ENCODE peak calls at places on chromosomes 12 and 14, in nine cellular contexts. One of them, this sample, is unnamed.

GRCh38 chr12:126384029-126384564 is 1318.9 kb downstream of the AACS start:
- DNase-seq in bronchial epithelial cell: no peak
- DNase-seq in stimulated activated CD4-positive, alpha-beta T cell treated with anti-CD3 and anti-CD28 coated beads, TNF-alpha, amount 100 ng/mL, for 1 hour: no peak
- DNase-seq in GM18507: no peak
- DNase-seq in GM13977: no peak
- DNase-seq in HFF-Myc: no peak
- DNase-seq in HT1080: no peak
- DNase-seq in germinal center: no peak
- DNase-seq in NCI-H2081: peak; percentile 85
- DNase-seq in this sample: no peak

GRCh38 chr14:85333313-85333712 is 196.6 kb upstream of the FLRT2 start:
- DNase-seq in bronchial epithelial cell: peak; percentile 75
- DNase-seq in stimulated activated CD4-positive, alpha-beta T cell treated with anti-CD3 and anti-CD28 coated beads, TNF-alpha, amount 100 ng/mL, for 1 hour: no peak
- DNase-seq in GM18507: no peak
- DNase-seq in GM13977: no peak
- DNase-seq in HFF-Myc: peak; percentile 76
- DNase-seq in HT1080: peak; percentile 84
- DNase-seq in germinal center: no peak
- DNase-seq in NCI-H2081: peak; percentile 5
- DNase-seq in this sample: no peak

GRCh38 chr14:104731249-104731924 is 7.4 kb downstream of the ADSS1 start:
- DNase-seq in bronchial epithelial cell: no peak
- DNase-seq in stimulated activated CD4-positive, alpha-beta T cell treated with anti-CD3 and anti-CD28 coated beads, TNF-alpha, amount 100 ng/mL, for 1 hour: no peak
- DNase-seq in GM18507: no peak
- DNase-seq in GM13977: no peak
- DNase-seq in HFF-Myc: no peak
- DNase-seq in HT1080: no peak
- DNase-seq in germinal center: no peak
- DNase-seq in NCI-H2081: no peak
- DNase-seq in this sample: no peak

GRCh38 chr12:43836455-43836989 is 641 bp downstream of the TMEM117 start:
- DNase-seq in bronchial epithelial cell: peak; percentile 22
- DNase-seq in stimulated activated CD4-positive, alpha-beta T cell treated with anti-CD3 and anti-CD28 coated beads, TNF-alpha, amount 100 ng/mL, for 1 hour: no peak
- DNase-seq in GM18507: no peak
- DNase-seq in GM13977: no peak
- DNase-seq in HFF-Myc: no peak
- DNase-seq in HT1080: peak; percentile 10
- DNase-seq in germinal center: no peak
- DNase-seq in NCI-H2081: peak; percentile 37
- DNase-seq in this sample: peak; percentile 28

GRCh38 chr14:53032161-53032803 is 81.4 kb upstream of the FERMT2 start:
- DNase-seq in bronchial epithelial cell: peak; percentile 77
- DNase-seq in stimulated activated CD4-positive, alpha-beta T cell treated with anti-CD3 and anti-CD28 coated beads, TNF-alpha, amount 100 ng/mL, for 1 hour: no peak
- DNase-seq in GM18507: no peak
- DNase-seq in GM13977: no peak
- DNase-seq in HFF-Myc: peak; percentile 67
- DNase-seq in HT1080: peak; percentile 78
- DNase-seq in germinal center: no peak
- DNase-seq in NCI-H2081: no peak
- DNase-seq in this sample: peak; percentile 58

GRCh38 chr14:74843653-74844052 is 32.3 kb downstream of the PROX2 start:
- DNase-seq in bronchial epithelial cell: no peak
- DNase-seq in stimulated activated CD4-positive, alpha-beta T cell treated with anti-CD3 and anti-CD28 coated beads, TNF-alpha, amount 100 ng/mL, for 1 hour: no peak
- DNase-seq in GM18507: no peak
- DNase-seq in GM13977: no peak
- DNase-seq in HFF-Myc: peak; percentile 83
- DNase-seq in HT1080: no peak
- DNase-seq in germinal center: no peak
- DNase-seq in NCI-H2081: no peak
- DNase-seq in this sample: no peak

GRCh38 chr14:23727566-23728335 is 91.6 kb downstream of the DHRS2 start:
- DNase-seq in bronchial epithelial cell: peak; percentile 73
- DNase-seq in stimulated activated CD4-positive, alpha-beta T cell treated with anti-CD3 and anti-CD28 coated beads, TNF-alpha, amount 100 ng/mL, for 1 hour: no peak
- DNase-seq in GM18507: no peak
- DNase-seq in GM13977: peak; percentile 63
- DNase-seq in HFF-Myc: peak; percentile 20
- DNase-seq in HT1080: peak; percentile 47
- DNase-seq in germinal center: peak; percentile 20
- DNase-seq in NCI-H2081: peak; percentile 8
- DNase-seq in this sample: peak; percentile 53

GRCh38 chr12:113292091-113292490 is 42.8 kb downstream of the SLC8B1 start:
- DNase-seq in bronchial epithelial cell: peak; percentile 24
- DNase-seq in stimulated activated CD4-positive, alpha-beta T cell treated with anti-CD3 and anti-CD28 coated beads, TNF-alpha, amount 100 ng/mL, for 1 hour: no peak
- DNase-seq in GM18507: no peak
- DNase-seq in GM13977: no peak
- DNase-seq in HFF-Myc: no peak
- DNase-seq in HT1080: no peak
- DNase-seq in germinal center: no peak
- DNase-seq in NCI-H2081: no peak
- DNase-seq in this sample: no peak

GRCh38 chr14:52527052-52527451 is 25.3 kb downstream of the TXNDC16 start:
- DNase-seq in bronchial epithelial cell: no peak
- DNase-seq in stimulated activated CD4-positive, alpha-beta T cell treated with anti-CD3 and anti-CD28 coated beads, TNF-alpha, amount 100 ng/mL, for 1 hour: no peak
- DNase-seq in GM18507: no peak
- DNase-seq in GM13977: no peak
- DNase-seq in HFF-Myc: no peak
- DNase-seq in HT1080: no peak
- DNase-seq in germinal center: no peak
- DNase-seq in NCI-H2081: no peak
- DNase-seq in this sample: no peak

GRCh38 chr12:66405395-66405794 is 103.1 kb downstream of the HELB start:
- DNase-seq in bronchial epithelial cell: peak; percentile 77
- DNase-seq in stimulated activated CD4-positive, alpha-beta T cell treated with anti-CD3 and anti-CD28 coated beads, TNF-alpha, amount 100 ng/mL, for 1 hour: no peak
- DNase-seq in GM18507: no peak
- DNase-seq in GM13977: no peak
- DNase-seq in HFF-Myc: no peak
- DNase-seq in HT1080: peak; percentile 80
- DNase-seq in germinal center: no peak
- DNase-seq in NCI-H2081: no peak
- DNase-seq in this sample: no peak

GRCh38 chr12:19084547-19084946 is 45.0 kb upstream of the PLEKHA5 start:
- DNase-seq in bronchial epithelial cell: no peak
- DNase-seq in stimulated activated CD4-positive, alpha-beta T cell treated with anti-CD3 and anti-CD28 coated beads, TNF-alpha, amount 100 ng/mL, for 1 hour: no peak
- DNase-seq in GM18507: no peak
- DNase-seq in GM13977: no peak
- DNase-seq in HFF-Myc: no peak
- DNase-seq in HT1080: no peak
- DNase-seq in germinal center: no peak
- DNase-seq in NCI-H2081: no peak
- DNase-seq in this sample: no peak

GRCh38 chr14:53127832-53128231 is 25.3 kb downstream of the DDHD1 start:
- DNase-seq in bronchial epithelial cell: no peak
- DNase-seq in stimulated activated CD4-positive, alpha-beta T cell treated with anti-CD3 and anti-CD28 coated beads, TNF-alpha, amount 100 ng/mL, for 1 hour: no peak
- DNase-seq in GM18507: no peak
- DNase-seq in GM13977: no peak
- DNase-seq in HFF-Myc: no peak
- DNase-seq in HT1080: no peak
- DNase-seq in germinal center: no peak
- DNase-seq in NCI-H2081: no peak
- DNase-seq in this sample: no peak

GRCh38 chr14:105315941-105316562 is 1.5 kb downstream of the PACS2 start:
- DNase-seq in bronchial epithelial cell: no peak
- DNase-seq in stimulated activated CD4-positive, alpha-beta T cell treated with anti-CD3 and anti-CD28 coated beads, TNF-alpha, amount 100 ng/mL, for 1 hour: no peak
- DNase-seq in GM18507: no peak
- DNase-seq in GM13977: no peak
- DNase-seq in HFF-Myc: no peak
- DNase-seq in HT1080: peak; percentile 37
- DNase-seq in germinal center: no peak
- DNase-seq in NCI-H2081: no peak
- DNase-seq in this sample: no peak

GRCh38 chr14:97456958-97457357 is 659.8 kb downstream of the VRK1 start:
- DNase-seq in bronchial epithelial cell: peak; percentile 17
- DNase-seq in stimulated activated CD4-positive, alpha-beta T cell treated with anti-CD3 and anti-CD28 coated beads, TNF-alpha, amount 100 ng/mL, for 1 hour: peak; percentile 46
- DNase-seq in GM18507: no peak
- DNase-seq in GM13977: no peak
- DNase-seq in HFF-Myc: no peak
- DNase-seq in HT1080: peak; percentile 57
- DNase-seq in germinal center: no peak
- DNase-seq in NCI-H2081: no peak
- DNase-seq in this sample: no peak

GRCh38 chr12:101925352-101925751 is 48.0 kb downstream of the DRAM1 start:
- DNase-seq in bronchial epithelial cell: peak; percentile 78
- DNase-seq in stimulated activated CD4-positive, alpha-beta T cell treated with anti-CD3 and anti-CD28 coated beads, TNF-alpha, amount 100 ng/mL, for 1 hour: no peak
- DNase-seq in GM18507: no peak
- DNase-seq in GM13977: no peak
- DNase-seq in HFF-Myc: peak; percentile 66
- DNase-seq in HT1080: peak; percentile 78
- DNase-seq in germinal center: no peak
- DNase-seq in NCI-H2081: no peak
- DNase-seq in this sample: peak; percentile 13

GRCh38 chr12:14910090-14910915 is 24.6 kb upstream of the MGP start:
- DNase-seq in bronchial epithelial cell: peak; percentile 89
- DNase-seq in stimulated activated CD4-positive, alpha-beta T cell treated with anti-CD3 and anti-CD28 coated beads, TNF-alpha, amount 100 ng/mL, for 1 hour: no peak
- DNase-seq in GM18507: no peak
- DNase-seq in GM13977: no peak
- DNase-seq in HFF-Myc: no peak
- DNase-seq in HT1080: peak; percentile 90
- DNase-seq in germinal center: no peak
- DNase-seq in NCI-H2081: no peak
- DNase-seq in this sample: no peak

GRCh38 chr12:121295123-121295745 is 1.3 kb downstream of the CAMKK2 start:
- DNase-seq in bronchial epithelial cell: no peak
- DNase-seq in stimulated activated CD4-positive, alpha-beta T cell treated with anti-CD3 and anti-CD28 coated beads, TNF-alpha, amount 100 ng/mL, for 1 hour: no peak
- DNase-seq in GM18507: no peak
- DNase-seq in GM13977: no peak
- DNase-seq in HFF-Myc: no peak
- DNase-seq in HT1080: no peak
- DNase-seq in germinal center: no peak
- DNase-seq in NCI-H2081: peak; percentile 41
- DNase-seq in this sample: no peak

GRCh38 chr14:104143521-104144452 is 5.4 kb downstream of the KIF26A start:
- DNase-seq in bronchial epithelial cell: no peak
- DNase-seq in stimulated activated CD4-positive, alpha-beta T cell treated with anti-CD3 and anti-CD28 coated beads, TNF-alpha, amount 100 ng/mL, for 1 hour: no peak
- DNase-seq in GM18507: no peak
- DNase-seq in GM13977: no peak
- DNase-seq in HFF-Myc: no peak
- DNase-seq in HT1080: no peak
- DNase-seq in germinal center: no peak
- DNase-seq in NCI-H2081: no peak
- DNase-seq in this sample: no peak

GRCh38 chr14:76937181-76938091 is 91.1 kb downstream of the IRF2BPL start:
- DNase-seq in bronchial epithelial cell: no peak
- DNase-seq in stimulated activated CD4-positive, alpha-beta T cell treated with anti-CD3 and anti-CD28 coated beads, TNF-alpha, amount 100 ng/mL, for 1 hour: no peak
- DNase-seq in GM18507: no peak
- DNase-seq in GM13977: no peak
- DNase-seq in HFF-Myc: no peak
- DNase-seq in HT1080: peak; percentile 40
- DNase-seq in germinal center: no peak
- DNase-seq in NCI-H2081: peak; percentile 37
- DNase-seq in this sample: peak; percentile 72

GRCh38 chr14:100389497-100390104 is 66.5 kb downstream of the SLC25A47 start:
- DNase-seq in bronchial epithelial cell: no peak
- DNase-seq in stimulated activated CD4-positive, alpha-beta T cell treated with anti-CD3 and anti-CD28 coated beads, TNF-alpha, amount 100 ng/mL, for 1 hour: no peak
- DNase-seq in GM18507: no peak
- DNase-seq in GM13977: no peak
- DNase-seq in HFF-Myc: no peak
- DNase-seq in HT1080: no peak
- DNase-seq in germinal center: no peak
- DNase-seq in NCI-H2081: no peak
- DNase-seq in this sample: no peak

GRCh38 chr14:93734086-93734822 is 54.0 kb downstream of the PRIMA1 start:
- DNase-seq in bronchial epithelial cell: no peak
- DNase-seq in stimulated activated CD4-positive, alpha-beta T cell treated with anti-CD3 and anti-CD28 coated beads, TNF-alpha, amount 100 ng/mL, for 1 hour: no peak
- DNase-seq in GM18507: no peak
- DNase-seq in GM13977: peak; percentile 45
- DNase-seq in HFF-Myc: no peak
- DNase-seq in HT1080: no peak
- DNase-seq in germinal center: peak; percentile 40
- DNase-seq in NCI-H2081: no peak
- DNase-seq in this sample: no peak

GRCh38 chr12:47317182-47317915 is 237.6 kb upstream of the AMIGO2 start:
- DNase-seq in bronchial epithelial cell: no peak
- DNase-seq in stimulated activated CD4-positive, alpha-beta T cell treated with anti-CD3 and anti-CD28 coated beads, TNF-alpha, amount 100 ng/mL, for 1 hour: no peak
- DNase-seq in GM18507: no peak
- DNase-seq in GM13977: no peak
- DNase-seq in HFF-Myc: no peak
- DNase-seq in HT1080: no peak
- DNase-seq in germinal center: peak; percentile 32
- DNase-seq in NCI-H2081: no peak
- DNase-seq in this sample: no peak

GRCh38 chr14:105398726-105399440 is 545 bp downstream of the TEX22 start:
- DNase-seq in bronchial epithelial cell: no peak
- DNase-seq in stimulated activated CD4-positive, alpha-beta T cell treated with anti-CD3 and anti-CD28 coated beads, TNF-alpha, amount 100 ng/mL, for 1 hour: no peak
- DNase-seq in GM18507: no peak
- DNase-seq in GM13977: no peak
- DNase-seq in HFF-Myc: no peak
- DNase-seq in HT1080: peak; percentile 26
- DNase-seq in germinal center: no peak
- DNase-seq in NCI-H2081: peak; percentile 78
- DNase-seq in this sample: no peak

GRCh38 chr14:83483063-83483462 is 1949.4 kb upstream of the SEL1L start:
- DNase-seq in bronchial epithelial cell: peak; percentile 5
- DNase-seq in stimulated activated CD4-positive, alpha-beta T cell treated with anti-CD3 and anti-CD28 coated beads, TNF-alpha, amount 100 ng/mL, for 1 hour: no peak
- DNase-seq in GM18507: no peak
- DNase-seq in GM13977: no peak
- DNase-seq in HFF-Myc: no peak
- DNase-seq in HT1080: peak; percentile 2
- DNase-seq in germinal center: no peak
- DNase-seq in NCI-H2081: no peak
- DNase-seq in this sample: no peak